ENCODE peak calls at places on chromosomes 16 and 17, in eight cellular contexts. N, E, C, W, M, L, O and B are unnamed samples.

GRCh38 chr16:68704232-68704867 is 32.7 kb upstream of the CDH1 start:
- DNase-seq in W (no peak), O (peak; percentile 23), N (peak; percentile 86), E (peak; percentile 21), M (peak; percentile 85), L (peak; percentile 85), C (peak; percentile 59), B (peak; percentile 82)

GRCh38 chr16:11602321-11602720 is 15.6 kb upstream of the LITAF start:
- DNase-seq in C (no peak), O (no peak), W (no peak), E (no peak), N (peak; percentile 51), L (no peak), M (no peak), B (no peak)

GRCh38 chr17:35315283-35315682 is 58.1 kb downstream of the SLFN11 start:
- DNase-seq in O (no peak), M (no peak), C (peak; percentile 84), E (no peak), L (no peak), W (no peak), N (peak; percentile 36), B (peak; percentile 39)

GRCh38 chr16:86824751-86825310 is 246.5 kb downstream of the FOXL1 start:
- DNase-seq in W (peak; percentile 36), C (peak; percentile 84), M (no peak), L (peak; percentile 36), O (no peak), N (peak; percentile 34), E (no peak), B (peak; percentile 85)

GRCh38 chr17:78105551-78105950 is 23.0 kb downstream of the TMC6 start:
- DNase-seq in C (no peak), E (no peak), L (no peak), O (no peak), N (no peak), M (no peak), W (no peak), B (no peak)

GRCh38 chr17:39979021-39979660 is 1.5 kb upstream of the PSMD3 start:
- DNase-seq in O (no peak), C (peak; percentile 87), L (no peak), E (no peak), N (peak; percentile 95), W (no peak), M (no peak), B (no peak)

GRCh38 chr16:70706948-70707465 is 21.2 kb upstream of the MTSS2 start:
- DNase-seq in O (no peak), L (no peak), C (peak; percentile 67), E (no peak), N (peak; percentile 70), W (no peak), M (no peak), B (peak; percentile 80)

GRCh38 chr16:89343501-89344291 is 126.2 kb downstream of the ZNF778 start:
- DNase-seq in W (no peak), L (peak; percentile 27), O (no peak), C (peak; percentile 90), M (peak; percentile 22), N (peak; percentile 86), E (no peak), B (no peak)

GRCh38 chr17:9615486-9615885 is 29.8 kb upstream of the USP43 start:
- DNase-seq in E (no peak), N (no peak), W (no peak), C (no peak), M (no peak), L (no peak), O (no peak), B (no peak)

GRCh38 chr17:42122371-42123303 is at the start of gene HSPB9:
- DNase-seq in O (no peak), N (peak; percentile 30), E (no peak), W (no peak), M (peak; percentile 82), C (no peak), L (no peak), B (no peak)

GRCh38 chr16:51538707-51539604 is 387.9 kb upstream of the SALL1 start:
- DNase-seq in O (no peak), E (no peak), M (no peak), C (peak; percentile 96), N (peak; percentile 91), L (no peak), W (no peak), B (peak; percentile 95)

GRCh38 chr17:40121886-40122465 is at the start of gene MSL1:
- DNase-seq in W (peak; percentile 96), C (peak; percentile 84), O (peak; percentile 77), M (peak; percentile 91), L (peak; percentile 91), E (peak; percentile 76), N (peak; percentile 81), B (peak; percentile 71)

GRCh38 chr17:82215095-82215971 is 2.7 kb upstream of the CCDC57 start:
- DNase-seq in C (no peak), L (no peak), M (no peak), N (no peak), O (no peak), E (no peak), W (no peak), B (peak; percentile 11)

GRCh38 chr17:56678249-56679144 is 85.0 kb downstream of the NOG start:
- DNase-seq in N (peak; percentile 15), L (no peak), C (no peak), O (no peak), E (no peak), M (no peak), W (no peak), B (no peak)

GRCh38 chr16:30567991-30568638 is 3.4 kb downstream of the ZNF688 start:
- DNase-seq in O (no peak), C (peak; percentile 38), L (no peak), E (no peak), N (peak; percentile 82), M (no peak), W (no peak), B (peak; percentile 62)

GRCh38 chr17:41785091-41785875 is 1.2 kb downstream of the JUP start:
- DNase-seq in N (peak; percentile 74), W (no peak), C (no peak), L (no peak), O (no peak), E (no peak), M (no peak), B (no peak)

GRCh38 chr17:40341808-40342574 is 22.5 kb downstream of the GJD3 start:
- DNase-seq in C (peak; percentile 70), L (peak; percentile 73), M (peak; percentile 86), E (no peak), O (no peak), W (peak; percentile 95), N (peak; percentile 69), B (no peak)

GRCh38 chr16:5058476-5058875 is 7.3 kb downstream of the C16orf89 start:
- DNase-seq in C (no peak), N (no peak), L (no peak), E (no peak), W (peak; percentile 66), M (no peak), O (no peak), B (no peak)

GRCh38 chr16:58128721-58129096 is 472 bp downstream of the CFAP20 start:
- DNase-seq in L (no peak), M (no peak), W (no peak), C (no peak), E (no peak), N (no peak), O (no peak), B (no peak)

GRCh38 chr17:80964859-80965580 is 26.6 kb upstream of the CHMP6 start:
- DNase-seq in E (no peak), M (peak; percentile 40), C (no peak), N (no peak), O (no peak), W (no peak), L (no peak), B (no peak)

GRCh38 chr17:55432358-55433028 is 10.9 kb upstream of the MMD start:
- DNase-seq in W (no peak), E (no peak), L (no peak), O (no peak), N (peak; percentile 30), M (no peak), C (no peak), B (no peak)